ENCODE peak calls at places on chromosomes 2 and 18, in five cellular contexts. One of them, this sample, is unnamed.
A peak's percentile ranks its signal among the peaks of the same experiment; 100 is the strongest.

GRCh38 chr18:54229660-54230059 is 5.2 kb upstream of the MBD2 start:
- DNase-seq in GM06990: no peak
- DNase-seq in colonic mucosa: no peak
- DNase-seq in transverse colon: no peak
- DNase-seq in heart right ventricle: no peak
- DNase-seq in this sample: no peak

GRCh38 chr2:201006704-201007103 is 43.2 kb upstream of the ORC2 start:
- DNase-seq in heart right ventricle: no peak
- DNase-seq in colonic mucosa: no peak
- DNase-seq in transverse colon: no peak
- DNase-seq in GM06990: no peak
- DNase-seq in this sample: no peak

GRCh38 chr18:76431437-76432273 is 63.4 kb downstream of the ZNF516 start:
- DNase-seq in colonic mucosa: no peak
- DNase-seq in transverse colon: no peak
- DNase-seq in heart right ventricle: no peak
- DNase-seq in GM06990: no peak
- DNase-seq in this sample: no peak

GRCh38 chr18:75208055-75208835 is 694 bp downstream of the PTGR3 start:
- DNase-seq in transverse colon: peak; percentile 64
- DNase-seq in GM06990: peak; percentile 72
- DNase-seq in colonic mucosa: peak; percentile 75
- DNase-seq in heart right ventricle: peak; percentile 58
- DNase-seq in this sample: peak; percentile 52

GRCh38 chr18:567119-567518 is 13.1 kb upstream of the CETN1 start:
- DNase-seq in heart right ventricle: no peak
- DNase-seq in GM06990: no peak
- DNase-seq in colonic mucosa: no peak
- DNase-seq in transverse colon: no peak
- DNase-seq in this sample: no peak

GRCh38 chr2:99597616-99598015 is 107.8 kb upstream of the REV1 start:
- DNase-seq in GM06990: no peak
- DNase-seq in transverse colon: no peak
- DNase-seq in heart right ventricle: no peak
- DNase-seq in colonic mucosa: no peak
- DNase-seq in this sample: peak; percentile 71

GRCh38 chr2:174796319-174796771 is 32.1 kb upstream of the CHRNA1 start:
- DNase-seq in heart right ventricle: no peak
- DNase-seq in transverse colon: no peak
- DNase-seq in GM06990: no peak
- DNase-seq in colonic mucosa: no peak
- DNase-seq in this sample: no peak

GRCh38 chr2:85712849-85713612 is 18.9 kb downstream of the GNLY start:
- DNase-seq in GM06990: no peak
- DNase-seq in transverse colon: peak; percentile 54
- DNase-seq in heart right ventricle: peak; percentile 64
- DNase-seq in colonic mucosa: no peak
- DNase-seq in this sample: peak; percentile 86

GRCh38 chr2:196566969-196567666 is 72.4 kb upstream of the CCDC150 start:
- DNase-seq in GM06990: no peak
- DNase-seq in transverse colon: no peak
- DNase-seq in heart right ventricle: no peak
- DNase-seq in colonic mucosa: no peak
- DNase-seq in this sample: peak; percentile 19

GRCh38 chr2:61966087-61966727 is 60.7 kb downstream of the COMMD1 start:
- DNase-seq in colonic mucosa: no peak
- DNase-seq in heart right ventricle: no peak
- DNase-seq in transverse colon: no peak
- DNase-seq in GM06990: no peak
- DNase-seq in this sample: no peak
- TF ChIP-seq CTCF in colonic mucosa: no peak
- TF ChIP-seq CTCF in heart right ventricle: no peak
- TF ChIP-seq CTCF in transverse colon: peak; percentile 29
- TF ChIP-seq CTCF in GM06990: no peak
- TF ChIP-seq CTCF in this sample: no peak

DNA sequence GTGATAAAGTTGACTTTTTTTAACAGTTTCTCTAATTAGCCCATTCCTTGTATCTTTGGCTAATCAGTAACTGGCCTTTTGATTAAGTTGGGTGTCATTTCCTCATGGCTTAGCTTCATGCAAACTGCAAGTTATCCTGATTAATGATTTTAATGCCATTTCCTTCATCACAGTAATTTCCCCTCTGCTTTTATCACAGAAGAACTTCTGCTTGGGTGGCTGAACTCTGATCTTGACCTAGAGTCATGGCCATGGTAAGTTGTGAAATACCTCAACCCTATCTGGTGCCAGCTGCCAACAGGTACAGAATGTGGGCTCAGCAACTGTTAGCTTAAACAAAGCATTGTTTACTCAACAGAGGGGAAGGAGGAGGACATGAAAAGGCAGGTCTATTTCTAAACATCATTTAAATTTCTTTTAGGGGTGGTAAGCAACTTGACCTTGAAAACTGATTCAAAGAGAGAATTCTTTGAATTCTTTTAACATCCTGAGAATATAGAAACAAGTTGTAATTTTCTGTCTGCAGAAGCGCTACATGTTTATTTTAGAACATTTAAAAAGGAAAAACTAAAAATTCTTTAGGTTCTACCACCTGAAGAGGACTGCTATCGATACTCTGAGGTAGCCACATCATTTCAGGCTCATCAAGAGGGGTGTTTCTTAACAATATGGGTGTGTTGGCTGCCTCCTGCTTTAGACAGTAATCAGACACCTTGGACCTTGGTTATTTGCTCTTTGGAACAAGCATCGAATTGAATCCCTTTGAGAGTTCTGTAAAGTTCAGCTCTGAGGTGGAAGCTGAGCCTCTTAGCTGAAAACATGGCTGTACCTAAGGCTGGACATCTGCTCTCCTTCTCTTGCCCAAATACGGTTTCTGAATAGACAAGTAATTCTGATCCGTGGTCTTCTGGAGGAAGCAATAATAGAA is 39.7 kb downstream of the ANXA4 start:
- DNase-seq in colonic mucosa: peak; percentile 76
- DNase-seq in heart right ventricle: no peak
- DNase-seq in transverse colon: peak; percentile 47
- DNase-seq in GM06990: no peak
- DNase-seq in this sample: no peak
- H3K4me3 ChIP-seq in colonic mucosa: no peak overlapping the region
- H3K4me3 ChIP-seq in heart right ventricle: no peak overlapping the region
- H3K4me3 ChIP-seq in transverse colon: no peak overlapping the region
- H3K4me3 ChIP-seq in GM06990: no peak overlapping the region
- H3K4me3 ChIP-seq in this sample: no peak overlapping the region

DNA sequence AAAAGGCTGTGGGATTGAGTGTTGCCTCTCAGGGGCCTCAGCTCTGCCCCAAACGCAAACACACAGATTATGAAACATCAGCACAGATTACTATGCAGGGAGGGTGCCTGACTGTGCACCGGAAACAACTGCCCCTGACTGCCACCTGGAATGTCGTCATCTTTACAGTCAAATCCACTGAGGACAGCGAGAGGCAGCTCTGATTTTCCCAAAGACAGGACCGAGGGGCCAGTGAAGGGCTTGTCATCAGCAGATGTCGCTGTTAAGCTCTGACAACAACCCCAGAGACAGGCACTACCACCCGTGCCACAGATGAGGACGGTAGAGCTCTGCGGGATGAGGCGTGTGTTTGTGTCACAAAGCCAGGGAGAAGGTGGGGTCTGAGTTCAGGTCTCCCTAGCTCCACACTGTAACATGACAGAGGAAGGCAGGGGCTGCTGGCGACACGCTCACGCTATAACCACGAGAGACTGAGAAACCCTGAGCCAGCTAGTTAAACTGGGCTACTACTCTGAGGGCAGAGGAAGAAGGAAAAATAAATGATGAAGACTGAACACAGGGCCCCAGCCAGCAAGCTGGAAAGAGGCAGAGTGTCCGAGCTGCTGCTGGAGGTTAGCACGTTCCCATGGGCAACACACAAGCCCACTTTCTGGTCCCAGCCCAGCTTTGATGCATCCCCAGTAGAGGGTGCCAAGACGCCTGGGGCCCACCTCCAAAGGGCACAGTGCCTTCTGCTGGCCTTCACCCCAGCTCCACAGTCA is 47.0 kb downstream of the PARD6G start:
- DNase-seq in GM06990: no peak
- DNase-seq in colonic mucosa: no peak
- DNase-seq in transverse colon: no peak
- DNase-seq in heart right ventricle: no peak
- DNase-seq in this sample: no peak
- TF ChIP-seq CTCF in GM06990: peak; percentile 82
- TF ChIP-seq CTCF in colonic mucosa: no peak
- TF ChIP-seq CTCF in transverse colon: no peak
- TF ChIP-seq CTCF in heart right ventricle: no peak
- TF ChIP-seq CTCF in this sample: no peak

GRCh38 chr18:13136056-13136688 is 82.4 kb upstream of the LDLRAD4 start:
- DNase-seq in GM06990: peak; percentile 36
- DNase-seq in heart right ventricle: no peak
- DNase-seq in colonic mucosa: no peak
- DNase-seq in transverse colon: peak; percentile 16
- DNase-seq in this sample: no peak

GRCh38 chr18:13136689-13137040 is 81.9 kb upstream of the LDLRAD4 start:
- DNase-seq in GM06990: no peak
- DNase-seq in colonic mucosa: no peak
- DNase-seq in heart right ventricle: peak; percentile 48
- DNase-seq in transverse colon: peak; percentile 21
- DNase-seq in this sample: no peak

GRCh38 chr18:13138822-13139139 is 79.8 kb upstream of the LDLRAD4 start:
- DNase-seq in heart right ventricle: no peak
- DNase-seq in GM06990: no peak
- DNase-seq in colonic mucosa: no peak
- DNase-seq in transverse colon: no peak
- DNase-seq in this sample: no peak

GRCh38 chr18:13137939-13138821 is 80.4 kb upstream of the LDLRAD4 start:
- DNase-seq in GM06990: peak; percentile 59
- DNase-seq in heart right ventricle: peak; percentile 30
- DNase-seq in transverse colon: peak; percentile 89
- DNase-seq in colonic mucosa: peak; percentile 90
- DNase-seq in this sample: peak; percentile 84

DNA sequence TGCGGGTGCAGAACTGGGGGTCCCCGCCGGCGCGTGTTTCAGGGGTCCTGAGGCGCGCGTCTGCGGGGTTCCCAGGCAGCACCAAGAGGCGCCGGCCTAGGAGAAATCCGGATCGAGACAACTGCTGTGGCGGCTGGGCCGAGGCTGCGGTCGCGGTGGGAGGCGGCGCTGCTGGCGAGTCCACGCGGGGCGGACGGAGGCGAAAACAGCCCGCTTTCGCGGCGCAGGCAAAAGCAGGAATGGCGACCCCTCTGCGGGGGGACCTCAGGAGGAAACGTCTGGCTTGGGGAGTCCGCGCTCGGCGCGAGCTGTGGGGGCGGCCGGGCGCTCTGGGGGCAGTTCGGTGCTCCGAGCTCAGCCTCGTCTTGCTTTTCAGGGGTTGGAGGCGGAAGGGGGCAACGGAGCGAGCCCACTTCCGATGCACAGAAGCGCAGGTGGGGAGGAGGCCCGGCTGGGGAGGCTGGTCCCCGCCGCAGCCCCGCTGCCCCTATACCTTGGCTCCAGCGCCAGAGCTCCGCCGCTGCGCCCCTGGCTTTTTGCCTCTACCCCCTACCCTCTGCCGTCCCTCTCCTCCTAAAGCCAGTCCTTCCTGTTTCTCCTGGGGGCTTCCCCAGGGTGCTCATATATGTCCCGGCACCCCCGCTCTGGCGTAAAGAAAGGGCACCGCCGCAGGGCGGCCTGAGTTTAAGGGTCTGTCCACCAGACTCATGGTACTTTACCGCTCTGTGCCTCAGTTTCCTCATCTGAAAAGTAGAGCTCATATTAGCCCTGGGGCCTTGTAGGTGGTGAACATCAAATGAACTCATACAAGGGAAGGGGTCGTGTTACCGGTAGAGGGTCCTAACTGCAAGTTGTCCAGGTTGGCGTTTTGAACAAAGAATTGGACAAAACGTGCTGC is 81.3 kb upstream of the LDLRAD4 start:
- DNase-seq in colonic mucosa: peak; percentile 37
- DNase-seq in transverse colon: peak; percentile 45
- DNase-seq in GM06990: peak; percentile 74
- DNase-seq in heart right ventricle: peak; percentile 55
- DNase-seq in this sample: no peak
- H3K4me3 ChIP-seq in colonic mucosa: peak overlapping the region; percentile 69
- H3K4me3 ChIP-seq in transverse colon: peak overlapping the region; percentile 31
- H3K4me3 ChIP-seq in GM06990: peak overlapping the region; percentile 64
- H3K4me3 ChIP-seq in heart right ventricle: peak overlapping the region; percentile 78
- H3K4me3 ChIP-seq in this sample: peak overlapping the region; percentile 48

GRCh38 chr2:169979025-169979424 is 151.8 kb downstream of the UBR3 start:
- DNase-seq in colonic mucosa: no peak
- DNase-seq in GM06990: no peak
- DNase-seq in transverse colon: no peak
- DNase-seq in heart right ventricle: no peak
- DNase-seq in this sample: no peak

GRCh38 chr2:169980001-169980400 is 152.7 kb downstream of the UBR3 start:
- DNase-seq in transverse colon: no peak
- DNase-seq in colonic mucosa: no peak
- DNase-seq in heart right ventricle: no peak
- DNase-seq in GM06990: no peak
- DNase-seq in this sample: no peak

GRCh38 chr2:169980643-169981042 is 153.4 kb downstream of the UBR3 start:
- DNase-seq in heart right ventricle: no peak
- DNase-seq in GM06990: no peak
- DNase-seq in colonic mucosa: no peak
- DNase-seq in transverse colon: no peak
- DNase-seq in this sample: no peak

GRCh38 chr2:169982929-169983328 is 155.7 kb downstream of the UBR3 start:
- DNase-seq in transverse colon: no peak
- DNase-seq in GM06990: no peak
- DNase-seq in heart right ventricle: no peak
- DNase-seq in colonic mucosa: no peak
- DNase-seq in this sample: no peak

DNA sequence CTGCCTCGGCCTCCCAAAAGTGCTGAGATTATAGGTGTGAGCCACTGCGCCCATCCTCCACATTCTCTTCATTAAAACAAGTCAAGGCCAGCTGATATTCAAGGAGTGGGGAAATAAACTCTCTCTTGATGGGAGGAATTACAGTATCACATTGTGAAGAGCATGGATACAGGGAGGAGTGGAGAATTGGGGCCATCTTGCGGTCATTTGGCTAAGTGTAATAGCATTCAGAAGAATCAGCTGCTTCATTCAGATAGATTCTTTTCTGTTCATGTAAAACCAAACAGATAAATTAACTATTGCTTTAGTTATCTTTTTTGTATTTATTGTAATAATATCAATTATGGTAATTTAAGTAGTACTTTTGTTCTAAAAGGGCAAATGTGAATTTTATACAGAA is 156.3 kb downstream of the UBR3 start:
- DNase-seq in colonic mucosa: no peak
- DNase-seq in GM06990: no peak
- DNase-seq in heart right ventricle: no peak
- DNase-seq in transverse colon: no peak
- DNase-seq in this sample: peak; percentile 31
- TF ChIP-seq CTCF in colonic mucosa: no peak
- TF ChIP-seq CTCF in GM06990: no peak
- TF ChIP-seq CTCF in heart right ventricle: no peak
- TF ChIP-seq CTCF in transverse colon: no peak
- TF ChIP-seq CTCF in this sample: peak; percentile 30

This sample was measured in fibroblast of mammary gland.